ENCODE peak calls at places on chromosomes 4 and X, in ten cellular contexts. I is SJSA1, X is HepG2, L is ovary, N is colonic mucosa, F is fibroblast of lung, M is right lobe of liver, V is GM23338, G is OCI-LY7, R is thoracic aorta. W is an unnamed sample. For H3K36me3 and H3K4me1, the result is how much of the 10 kb centered on the place peaks cover.

GRCh38 chr4:16513876-16514275 is 287.6 kb upstream of the TAPT1 start:
- DNase-seq in I (no peak), X (no peak), L (no peak), N (no peak), F (no peak), M (no peak), V (no peak), G (no peak), R (no peak), W (peak)

GRCh38 chr4:16176621-16177020 is 49.6 kb downstream of the TAPT1 start:
- DNase-seq in I (no peak), X (no peak), L (no peak), N (no peak), F (no peak), M (no peak), V (no peak), G (no peak), R (no peak), W (no peak)

GRCh38 chrX:1813809-1814208 is 198.9 kb downstream of the ASMT start:
- DNase-seq in I (no peak), X (no peak), L (no peak), N (no peak), F (no peak), M (no peak), V (no peak), G (no peak), R (no peak), W (no peak)

GRCh38 chrX:1485033-1485432 is 32.3 kb upstream of the ASMTL start:
- DNase-seq in I (no peak), X (no peak), L (no peak), N (no peak), F (no peak), M (peak), V (no peak), G (no peak), R (no peak), W (no peak)

GRCh38 chr4:55397521-55398321 is 2.0 kb downstream of the TMEM165 start:
- DNase-seq in I (peak), X (no peak), L (no peak), N (no peak), F (peak), M (no peak), V (no peak), G (peak), R (no peak), W (no peak)

GRCh38 chrX:85611926-85612325 is 232.5 kb upstream of the POF1B start:
- DNase-seq in I (peak), X (no peak), L (no peak), N (no peak), F (peak), M (no peak), V (peak), G (peak), R (no peak), W (peak)

GRCh38 chr4:184402740-184403383 is 71.5 kb downstream of the IRF2 start:
- DNase-seq in I (no peak), X (no peak), L (no peak), N (no peak), F (no peak), M (no peak), V (peak), G (no peak), R (no peak), W (no peak)

GRCh38 chrX:150476183-150476699 is 92.2 kb upstream of the MTM1 start:
- DNase-seq in I (no peak), X (no peak), L (no peak), N (no peak), F (peak), M (no peak), V (no peak), G (no peak), R (no peak), W (no peak)

GRCh38 chr4:106270708-106271107 is 45.3 kb downstream of the TBCK start:
- DNase-seq in I (no peak), X (no peak), L (no peak), N (no peak), F (no peak), M (no peak), V (no peak), G (no peak), R (no peak), W (no peak)

GRCh38 chr4:20773144-20773997 is 73.1 kb downstream of the PACRGL start:
- DNase-seq in I (peak), X (peak), L (peak), N (peak), F (peak), M (no peak), V (peak), G (peak), R (no peak), W (peak)

GRCh38 chr4:95640337-95640736 is 91.6 kb upstream of the UNC5C start:
- DNase-seq in I (no peak), X (no peak), L (no peak), N (no peak), F (no peak), M (no peak), V (no peak), G (no peak), R (no peak), W (no peak)

GRCh38 chr4:119653990-119654389 is 25.4 kb upstream of the PDE5A start:
- DNase-seq in I (no peak), X (no peak), L (no peak), N (no peak), F (no peak), M (no peak), V (no peak), G (no peak), R (no peak), W (no peak)

GRCh38 chrX:19698125-19698524 is 182.8 kb upstream of the MAP3K15 start:
- DNase-seq in I (no peak), X (no peak), L (peak), N (no peak), F (peak), M (no peak), V (no peak), G (no peak), R (no peak), W (no peak)

GRCh38 chr4:17895481-17895880 is 84.7 kb downstream of the NCAPG start:
- DNase-seq in I (no peak), X (no peak), L (no peak), N (no peak), F (no peak), M (no peak), V (no peak), G (no peak), R (no peak), W (no peak)

GRCh38 chrX:31319586-31319985 is 247.7 kb upstream of the FTHL17 start:
- DNase-seq in I (no peak), X (no peak), L (no peak), N (no peak), F (no peak), M (no peak), V (no peak), G (no peak), R (no peak), W (no peak)

GRCh38 chr4:184259081-184259480 is 41.4 kb upstream of the ENPP6 start:
- DNase-seq in I (no peak), X (no peak), L (no peak), N (no peak), F (no peak), M (no peak), V (no peak), G (no peak), R (no peak), W (no peak)

GRCh38 chrX:96244955-96245354 is 439.7 kb upstream of the DIAPH2 start:
- DNase-seq in I (no peak), X (peak), L (no peak), N (no peak), F (no peak), M (no peak), V (peak), G (no peak), R (no peak), W (peak)

GRCh38 chr4:145934434-145935047 is 4.1 kb downstream of the ZNF827 start:
- DNase-seq in I (no peak), X (no peak), L (no peak), N (no peak), F (no peak), M (no peak), V (no peak), G (peak), R (no peak), W (no peak)

GRCh38 chrX:71184803-71185495 is 38.1 kb upstream of the GJB1 start:
- DNase-seq in I (no peak), X (no peak), L (no peak), N (no peak), F (no peak), M (peak), V (no peak), G (no peak), R (no peak), W (no peak)

GRCh38 chr4:77636902-77637301 is 31.3 kb downstream of the CXCL13 start:
- DNase-seq in I (peak), X (peak), L (no peak), N (peak), F (peak), M (no peak), V (no peak), G (peak), R (no peak), W (no peak)

GRCh38 chr4:183763990-183764754 is 105.1 kb downstream of the TRAPPC11 start:
- DNase-seq in I (no peak), X (no peak), L (no peak), N (no peak), F (no peak), M (no peak), V (no peak), G (no peak), R (no peak), W (no peak)

GRCh38 chr4:8507251-8507570 is 66.6 kb downstream of the TRMT44 start:
- DNase-seq in I (no peak), X (no peak), L (peak), N (no peak), F (no peak), M (no peak), V (no peak), G (no peak), R (no peak), W (no peak)

GRCh38 chr4:33133723-33134122 is 2413.6 kb downstream of the PCDH7 start:
- DNase-seq in I (no peak), X (no peak), L (no peak), N (no peak), F (no peak), M (no peak), V (peak), G (no peak), R (no peak), W (no peak)

GRCh38 chr4:114464873-114465272 is 133.7 kb upstream of the UGT8 start:
- DNase-seq in I (no peak), X (no peak), L (no peak), N (no peak), F (no peak), M (no peak), V (no peak), G (no peak), R (no peak), W (no peak)

GRCh38 chr4:126215759-126216158 is 901.0 kb downstream of the FAT4 start:
- DNase-seq in I (no peak), X (no peak), L (no peak), N (no peak), F (no peak), M (no peak), V (no peak), G (no peak), R (no peak), W (no peak)

GRCh38 chr4:162865102-162865501 is 301.6 kb downstream of the NAF1 start:
- DNase-seq in I (no peak), X (no peak), L (no peak), N (no peak), F (no peak), M (no peak), V (peak), G (peak), R (no peak), W (peak)

GRCh38 chrX:153726286-153727107 is 1.8 kb downstream of the ABCD1 start:
- DNase-seq in I (peak), X (peak), L (peak), N (peak), F (peak), M (peak), V (peak), G (peak), R (no peak), W (peak)

GRCh38 chrX:95764972-95765451 is 919.6 kb upstream of the DIAPH2 start:
- DNase-seq in I (no peak), X (peak), L (no peak), N (no peak), F (peak), M (peak), V (peak), G (peak), R (no peak), W (peak)

GRCh38 chr4:142984871-142985585 is 138.9 kb upstream of the INPP4B start:
- DNase-seq in I (peak), X (peak), L (no peak), N (peak), F (peak), M (no peak), V (peak), G (peak), R (no peak), W (peak)

GRCh38 chr4:156303708-156304107 is 350.0 kb upstream of the CTSO start:
- DNase-seq in I (no peak), X (no peak), L (no peak), N (no peak), F (no peak), M (no peak), V (no peak), G (no peak), R (no peak), W (no peak)
- H3K36me3 ChIP-seq in I (under half), X (under half), L (under half), N (under half), F (under half), M (under half), V (under half), G (under half), R (under half), W (under half)

GRCh38 chr4:52576326-52576725 is 82.8 kb downstream of the USP46 start:
- DNase-seq in I (no peak), X (no peak), L (no peak), N (no peak), F (no peak), M (no peak), V (no peak), G (no peak), R (no peak), W (no peak)

GRCh38 chr4:52575406-52575805 is 83.7 kb downstream of the USP46 start:
- DNase-seq in I (no peak), X (no peak), L (no peak), N (no peak), F (no peak), M (no peak), V (no peak), G (no peak), R (no peak), W (no peak)

GRCh38 chr4:52577285-52577968 is 81.7 kb downstream of the USP46 start:
- DNase-seq in I (peak), X (no peak), L (no peak), N (no peak), F (peak), M (no peak), V (no peak), G (no peak), R (no peak), W (no peak)

GRCh38 chr4:52578951-52579350 is 80.2 kb downstream of the USP46 start:
- DNase-seq in I (no peak), X (no peak), L (no peak), N (no peak), F (no peak), M (no peak), V (no peak), G (no peak), R (no peak), W (no peak)

DNA sequence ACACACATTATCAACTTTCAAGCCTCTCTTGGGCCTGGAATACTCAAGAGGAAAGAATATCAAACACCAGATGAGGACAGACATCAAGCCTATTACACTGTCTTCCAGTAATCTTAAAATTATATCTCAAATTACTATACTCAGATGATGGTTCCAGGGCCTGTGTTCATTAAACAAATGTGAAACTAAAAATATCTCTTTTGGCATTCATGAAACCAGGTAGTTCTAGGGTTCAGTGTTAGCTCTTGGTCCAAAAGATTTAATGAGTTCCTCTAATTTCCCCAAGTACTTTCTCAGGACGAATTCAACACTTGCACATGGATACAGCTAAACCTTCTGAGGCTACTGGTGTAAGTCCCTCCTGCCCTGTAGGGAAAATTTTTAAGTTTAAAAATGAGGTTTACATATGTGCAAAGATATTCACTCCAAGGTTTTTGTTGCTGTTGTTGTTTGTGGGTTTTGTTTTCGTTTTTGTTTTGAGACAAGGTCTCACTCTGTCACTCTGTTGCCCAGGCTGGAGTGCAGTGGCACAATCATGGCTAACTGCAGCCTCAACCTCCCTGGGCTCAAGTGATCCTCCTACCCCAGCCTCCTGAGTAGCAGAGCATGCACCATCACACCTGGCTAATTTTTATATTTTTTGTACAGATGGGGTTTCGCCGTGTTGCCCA is 79.4 kb downstream of the USP46 start:
- DNase-seq in I (no peak), X (no peak), L (no peak), N (no peak), F (no peak), M (no peak), V (no peak), G (no peak), R (no peak), W (no peak)
- H3K4me3 ChIP-seq in I (no peak), X (no peak), L (no peak), N (no peak), F (no peak), M (no peak), V (no peak), G (no peak), R (no peak), W (no peak)

DNA sequence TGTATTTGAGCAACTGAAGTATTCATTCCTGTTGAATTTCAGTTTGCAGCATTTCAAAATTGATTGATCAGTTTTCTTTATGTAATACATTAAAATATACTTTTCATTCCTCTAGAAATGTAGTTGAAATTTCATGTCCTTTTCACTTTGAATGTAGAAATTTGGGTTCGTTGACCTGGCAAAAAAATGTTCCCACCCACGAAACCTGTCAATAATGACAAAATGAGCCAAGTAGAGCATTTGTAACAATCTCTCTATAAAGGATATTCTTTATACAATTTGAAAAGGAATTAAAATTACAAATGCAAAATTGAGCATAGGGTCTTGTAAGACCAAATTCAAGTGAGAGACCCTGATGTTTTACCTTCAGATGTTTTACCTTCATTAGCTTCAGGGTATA is 283.9 kb downstream of the ANKRD50 start:
- DNase-seq in I (no peak), X (no peak), L (no peak), N (no peak), F (no peak), M (no peak), V (no peak), G (no peak), R (no peak), W (no peak)
- H3K4me1 ChIP-seq in I (under half), X (under half), L (under half), N (under half), F (under half), M (under half), V (under half), G (under half), R (under half), W (under half)

GRCh38 chr4:78885598-78885997 is 53.6 kb downstream of the PAQR3 start:
- DNase-seq in I (no peak), X (no peak), L (no peak), N (no peak), F (no peak), M (no peak), V (no peak), G (no peak), R (no peak), W (no peak)

GRCh38 chr4:78876568-78877320 is 62.5 kb downstream of the PAQR3 start:
- DNase-seq in I (no peak), X (no peak), L (no peak), N (no peak), F (peak), M (no peak), V (no peak), G (peak), R (no peak), W (peak)

GRCh38 chr4:78878031-78878430 is 61.2 kb downstream of the PAQR3 start:
- DNase-seq in I (no peak), X (no peak), L (no peak), N (no peak), F (no peak), M (no peak), V (no peak), G (no peak), R (no peak), W (no peak)

GRCh38 chr4:78880874-78881492 is 58.3 kb downstream of the PAQR3 start:
- DNase-seq in I (no peak), X (no peak), L (no peak), N (no peak), F (no peak), M (no peak), V (no peak), G (peak), R (no peak), W (no peak)
- H3K36me3 ChIP-seq in I (under half), X (under half), L (under half), N (under half), F (under half), M (under half), V (under half), G (half or more), R (under half), W (under half)

GRCh38 chr4:92199135-92199534 is 104.6 kb upstream of the GRID2 start:
- DNase-seq in I (no peak), X (no peak), L (no peak), N (no peak), F (no peak), M (no peak), V (no peak), G (no peak), R (no peak), W (no peak)

GRCh38 chr4:92198711-92199110 is 105.1 kb upstream of the GRID2 start:
- DNase-seq in I (peak), X (no peak), L (no peak), N (no peak), F (peak), M (no peak), V (no peak), G (no peak), R (no peak), W (no peak)
- H3K4me3 ChIP-seq in I (no peak), X (no peak), L (no peak), N (no peak), F (no peak), M (no peak), V (no peak), G (no peak), R (peak), W (no peak)

DNA sequence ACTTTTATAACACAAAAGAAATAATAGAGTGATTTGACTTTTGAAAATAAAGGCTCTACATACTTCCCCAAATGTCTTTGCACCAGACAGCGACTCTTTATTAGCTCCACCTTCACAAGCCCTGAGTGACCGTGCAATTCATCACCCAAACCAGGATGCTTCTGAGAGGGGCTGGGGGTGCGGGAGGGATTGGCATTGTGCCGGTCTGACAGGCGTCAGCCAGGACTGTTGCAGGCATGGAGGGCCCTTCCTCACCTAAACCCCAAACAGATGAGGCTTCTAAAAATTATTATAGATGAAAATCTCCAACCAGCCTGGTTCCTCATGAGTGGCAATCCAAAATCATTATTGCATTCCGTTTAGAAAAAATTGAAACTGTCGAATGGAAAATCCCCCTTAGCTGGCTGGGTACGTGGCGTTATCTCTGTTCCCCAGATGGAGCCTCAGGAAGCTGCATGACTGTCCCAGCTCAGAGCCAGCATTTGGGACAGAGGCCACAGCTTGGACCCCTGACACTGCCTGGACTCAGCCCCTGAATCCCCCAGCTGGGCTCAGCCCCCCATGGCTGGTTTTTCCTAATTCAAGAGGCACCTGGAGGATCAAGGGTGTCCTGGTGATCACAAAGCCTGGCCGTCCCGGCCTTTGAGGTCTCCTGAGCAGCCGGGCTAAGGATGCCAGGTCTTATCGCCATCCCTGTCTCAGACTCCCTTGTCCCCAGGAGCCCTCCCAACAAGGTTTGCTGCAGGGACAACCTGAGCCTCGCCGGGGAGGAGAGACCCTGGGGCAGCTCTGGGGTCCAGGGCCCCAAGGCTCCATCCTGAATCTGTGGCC is 60.4 kb downstream of the SORCS2 start:
- DNase-seq in I (no peak), X (no peak), L (no peak), N (no peak), F (no peak), M (no peak), V (no peak), G (no peak), R (no peak), W (no peak)
- H3K4me1 ChIP-seq in I (under half), X (under half), L (under half), N (under half), F (under half), M (under half), V (under half), G (under half), R (under half), W (under half)

GRCh38 chr4:1302159-1302558 is 12.5 kb downstream of the MAEA start:
- DNase-seq in I (no peak), X (no peak), L (no peak), N (no peak), F (no peak), M (no peak), V (no peak), G (no peak), R (no peak), W (no peak)
- H3K36me3 ChIP-seq in I (under half), X (under half), L (under half), N (under half), F (under half), M (under half), V (under half), G (half or more), R (under half), W (under half)

W was measured in HAP-1.